ENCODE peak calls at places on chromosomes 16 and 17, in six cellular contexts. R, Q, I, G, J and Y are unnamed samples.

GRCh38 chr16:86579268-86580062 is 1.1 kb downstream of the FOXL1 start:
- DNase-seq in R (no peak), I (no peak), Q (no peak), G (no peak), J (no peak), Y (no peak)

GRCh38 chr16:57892041-57892440 is 78.9 kb downstream of the CNGB1 start:
- DNase-seq in I (peak; percentile 40), Q (no peak), J (no peak), G (no peak), R (peak; percentile 97), Y (peak; percentile 69)

GRCh38 chr16:89143911-89144675 is 27.5 kb upstream of the CDH15 start:
- DNase-seq in J (no peak), G (no peak), Q (no peak), I (no peak), R (no peak), Y (no peak)

GRCh38 chr16:88784074-88784855 is 755 bp downstream of the PIEZO1 start:
- DNase-seq in R (no peak), Q (peak; percentile 48), J (peak; percentile 62), G (peak; percentile 51), I (peak; percentile 39), Y (peak; percentile 72)

GRCh38 chr16:70578035-70578434 is 54.4 kb downstream of the SF3B3 start:
- DNase-seq in I (no peak), G (no peak), Q (no peak), R (no peak), J (no peak), Y (no peak)

GRCh38 chr16:19166500-19166899 is 1.5 kb upstream of the SYT17 start:
- DNase-seq in Q (no peak), R (no peak), G (no peak), I (peak; percentile 19), J (no peak), Y (no peak)

GRCh38 chr17:61431594-61432311 is 20.5 kb upstream of the TBX4 start:
- DNase-seq in I (no peak), R (no peak), Q (no peak), J (no peak), G (no peak), Y (peak; percentile 76)

GRCh38 chr16:51181495-51181795 is 30.4 kb upstream of the SALL1 start:
- DNase-seq in R (no peak), Q (no peak), I (no peak), G (no peak), J (no peak), Y (peak; percentile 19)

GRCh38 chr16:16778322-16778721 is 399.4 kb downstream of the NPIPA7 start:
- DNase-seq in G (no peak), J (no peak), I (no peak), Q (no peak), R (no peak), Y (no peak)

GRCh38 chr16:86245895-86246294 is 264.4 kb upstream of the FOXF1 start:
- DNase-seq in R (no peak), Q (no peak), I (no peak), J (no peak), G (no peak), Y (no peak)

GRCh38 chr17:31554930-31555329 is 163.5 kb downstream of the RAB11FIP4 start:
- DNase-seq in G (no peak), J (no peak), R (no peak), I (no peak), Q (no peak), Y (no peak)

GRCh38 chr16:27748868-27749546 is 199.1 kb downstream of the KATNIP start:
- DNase-seq in I (peak; percentile 40), R (peak; percentile 66), Q (peak; percentile 21), G (peak; percentile 9), J (no peak), Y (peak; percentile 84)

GRCh38 chr17:35898283-35899070 is 18.3 kb upstream of the CCL5 start:
- DNase-seq in Q (peak; percentile 49), G (peak; percentile 69), J (no peak), I (no peak), R (no peak), Y (no peak)

GRCh38 chr16:55323637-55324490 is at the start of gene IRX6:
- DNase-seq in J (peak; percentile 50), I (peak; percentile 80), Q (no peak), R (peak; percentile 5), G (no peak), Y (no peak)

GRCh38 chr16:14351647-14352046 is 278.4 kb downstream of the PARN start:
- DNase-seq in Q (no peak), G (no peak), I (no peak), R (no peak), J (no peak), Y (no peak)

GRCh38 chr17:29982991-29983390 is 41.6 kb downstream of the EFCAB5 start:
- DNase-seq in Q (no peak), G (no peak), R (no peak), I (no peak), J (no peak), Y (peak; percentile 4)

GRCh38 chr17:50872710-50873424 is 6.7 kb upstream of the TOB1 start:
- DNase-seq in G (peak; percentile 70), I (no peak), R (no peak), J (no peak), Q (peak; percentile 58), Y (peak; percentile 25)

GRCh38 chr16:69544099-69544498 is 21.7 kb upstream of the NFAT5 start:
- DNase-seq in I (no peak), G (no peak), Q (no peak), J (no peak), R (no peak), Y (no peak)

GRCh38 chr16:88318521-88318920 is 64.2 kb upstream of the ZNF469 start:
- DNase-seq in J (no peak), R (no peak), G (no peak), Q (no peak), I (no peak), Y (no peak)

GRCh38 chr16:57386381-57386951 is 14.2 kb downstream of the CX3CL1 start:
- DNase-seq in J (no peak), I (no peak), G (no peak), R (peak; percentile 13), Q (no peak), Y (peak; percentile 38)

GRCh38 chr17:46811978-46812583 is 6.4 kb downstream of the WNT3 start:
- DNase-seq in G (no peak), Q (no peak), I (peak; percentile 71), R (peak; percentile 37), J (no peak), Y (peak; percentile 55)

GRCh38 chr17:45425984-45426413 is 6.7 kb downstream of the ARHGAP27 start:
- DNase-seq in I (no peak), G (no peak), R (no peak), J (no peak), Q (no peak), Y (no peak)

GRCh38 chr16:89425523-89425922 is 64.8 kb downstream of the ANKRD11 start:
- DNase-seq in G (no peak), Q (no peak), R (no peak), I (no peak), J (no peak), Y (no peak)

GRCh38 chr16:85832578-85833539 is 33.4 kb downstream of the COX4I1 start:
- DNase-seq in J (no peak), G (no peak), R (no peak), Q (no peak), I (no peak), Y (no peak)

GRCh38 chr17:48024149-48025039 is 13.2 kb downstream of the COPZ2 start:
- DNase-seq in J (no peak), Q (peak; percentile 25), G (peak; percentile 32), I (peak; percentile 25), R (no peak), Y (no peak)

GRCh38 chr16:2531371-2531695 is at the start of gene CEMP1:
- DNase-seq in G (no peak), I (no peak), R (no peak), J (no peak), Q (no peak), Y (no peak)

GRCh38 chr17:74814453-74814852 is 38.3 kb upstream of the NAT9 start:
- DNase-seq in J (no peak), I (no peak), R (no peak), G (no peak), Q (no peak), Y (no peak)

GRCh38 chr17:57121308-57122042 is 36.4 kb downstream of the AKAP1 start:
- DNase-seq in I (peak; percentile 77), G (peak; percentile 43), R (no peak), J (peak; percentile 35), Q (no peak), Y (peak; percentile 36)

GRCh38 chr17:37259030-37259735 is 116.6 kb upstream of the C17orf78 start:
- DNase-seq in Q (no peak), I (no peak), G (no peak), R (no peak), J (no peak), Y (peak; percentile 76)

GRCh38 chr17:43461185-43461584 is 22.6 kb upstream of the DHX8 start:
- DNase-seq in Q (no peak), R (no peak), J (no peak), G (no peak), I (no peak), Y (no peak)

GRCh38 chr16:55045329-55046145 is 114.9 kb downstream of the IRX5 start:
- DNase-seq in I (no peak), J (no peak), G (no peak), Q (no peak), R (no peak), Y (no peak)

GRCh38 chr16:4481965-4482364 is 5.8 kb downstream of the HMOX2 start:
- DNase-seq in R (no peak), G (no peak), Q (no peak), J (no peak), I (no peak), Y (no peak)

GRCh38 chr17:79674506-79675412 is 56.0 kb upstream of the ENPP7 start:
- DNase-seq in Q (no peak), G (no peak), I (peak; percentile 72), R (no peak), J (no peak), Y (no peak)